ENCODE peak calls at places on chromosomes 12 and 14, in eight cellular contexts. K is breast epithelium; P is hepatocyte; Q is neuronal stem cell; C is CD8-positive, alpha-beta T cell; S is endodermal cell; F is coronary artery; E is neural progenitor cell. L is an unnamed sample.

GRCh38 chr12:11661491-11662085 is 12.1 kb downstream of the ETV6 start:
- DNase-seq in F (no peak), E (no peak), P (no peak), K (peak), C (no peak), S (peak), Q (no peak), L (peak)

GRCh38 chr12:124568431-124569374 is 1.3 kb upstream of the NCOR2 start:
- DNase-seq in C (no peak), Q (no peak), K (peak), E (peak), S (peak), F (peak), P (peak), L (peak)

GRCh38 chr12:120080043-120080400 is 36.5 kb downstream of the RAB35 start:
- DNase-seq in S (no peak), K (no peak), C (no peak), F (no peak), P (no peak), E (no peak), Q (no peak), L (no peak)

GRCh38 chr12:111436266-111436665 is 30.5 kb downstream of the SH2B3 start:
- DNase-seq in S (peak), P (no peak), E (no peak), F (no peak), C (no peak), K (no peak), Q (no peak), L (no peak)

GRCh38 chr14:31090872-31091764 is 64.9 kb upstream of the STRN3 start:
- DNase-seq in C (no peak), K (peak), F (peak), E (no peak), S (no peak), P (peak), Q (no peak), L (peak)

GRCh38 chr14:82070040-82070439 is 536.4 kb upstream of the SEL1L start:
- DNase-seq in P (no peak), C (no peak), S (peak), F (no peak), K (no peak), E (no peak), Q (no peak), L (no peak)

GRCh38 chr12:79296871-79297270 is 393.9 kb downstream of the PAWR start:
- DNase-seq in E (no peak), K (no peak), S (no peak), Q (no peak), F (no peak), C (no peak), P (no peak), L (no peak)

GRCh38 chr12:131072446-131073230 is 118.9 kb downstream of the ADGRD1 start:
- DNase-seq in K (no peak), Q (no peak), C (no peak), E (no peak), P (no peak), F (peak), S (peak), L (no peak)

GRCh38 chr12:321606-322326 is 59.1 kb upstream of the SLC6A13 start:
- DNase-seq in C (no peak), Q (no peak), S (no peak), E (no peak), P (peak), K (no peak), F (no peak), L (peak)

GRCh38 chr12:64390275-64390851 is at the start of gene C12orf56:
- DNase-seq in F (no peak), K (no peak), E (peak), P (peak), S (peak), C (no peak), Q (no peak), L (peak)

GRCh38 chr14:67191768-67192290 is 2.6 kb downstream of the GARIN2 start:
- DNase-seq in S (no peak), C (no peak), Q (no peak), K (no peak), F (no peak), E (no peak), P (no peak), L (no peak)

GRCh38 chr12:25714219-25714984 is 161.3 kb upstream of the LMNTD1 start:
- DNase-seq in S (no peak), C (no peak), P (no peak), K (no peak), E (no peak), F (no peak), Q (no peak), L (no peak)

GRCh38 chr12:70120970-70121369 is 122.3 kb upstream of the CNOT2 start:
- DNase-seq in P (no peak), Q (no peak), C (no peak), F (no peak), E (no peak), S (no peak), K (no peak), L (no peak)

GRCh38 chr12:129776977-129777667 is 126.7 kb downstream of the TMEM132D start:
- DNase-seq in C (no peak), F (no peak), K (no peak), E (no peak), S (peak), Q (no peak), P (no peak), L (no peak)

GRCh38 chr14:101458536-101459391 is 102.5 kb upstream of the DIO3 start:
- DNase-seq in P (peak), C (no peak), E (peak), S (peak), F (peak), K (no peak), Q (peak), L (no peak)

GRCh38 chr14:77660754-77661153 is 44.3 kb upstream of the SPTLC2 start:
- DNase-seq in E (peak), S (no peak), K (no peak), F (no peak), P (no peak), Q (peak), C (no peak), L (no peak)

GRCh38 chr12:54294152-54294913 is 6.5 kb downstream of the NFE2 start:
- DNase-seq in S (peak), F (no peak), K (no peak), E (peak), Q (peak), C (peak), P (peak), L (peak)

GRCh38 chr14:72619071-72619710 is 274.7 kb downstream of the DPF3 start:
- DNase-seq in K (no peak), E (no peak), S (peak), C (no peak), P (no peak), Q (no peak), F (peak), L (no peak)

GRCh38 chr14:56514663-56515371 is 64.8 kb upstream of the TMEM260 start:
- DNase-seq in E (no peak), F (no peak), Q (no peak), S (peak), P (no peak), K (no peak), C (no peak), L (no peak)

GRCh38 chr12:51341259-51342007 is 5.0 kb downstream of the CELA1 start:
- DNase-seq in Q (peak), F (no peak), C (peak), S (peak), E (peak), K (peak), P (peak), L (peak)

GRCh38 chr12:13817131-13817530 is 164.3 kb downstream of the GRIN2B start:
- DNase-seq in K (no peak), F (no peak), S (no peak), C (no peak), Q (no peak), E (peak), P (no peak), L (no peak)

GRCh38 chr12:43501705-43502104 is 50.3 kb downstream of the ADAMTS20 start:
- DNase-seq in K (no peak), S (no peak), P (peak), Q (no peak), C (no peak), F (no peak), E (peak), L (peak)

GRCh38 chr12:124940393-124941169 is 26.1 kb upstream of the UBC start:
- DNase-seq in Q (peak), S (peak), C (peak), F (peak), E (peak), K (peak), P (peak), L (peak)

GRCh38 chr12:3753549-3754284 is 808 bp upstream of the CRACR2A start:
- DNase-seq in F (no peak), C (no peak), Q (no peak), P (no peak), E (no peak), S (peak), K (no peak), L (no peak)

GRCh38 chr14:99273025-99273723 is 1.2 kb upstream of the BCL11B start:
- DNase-seq in K (no peak), C (peak), P (peak), E (peak), F (no peak), S (peak), Q (no peak), L (peak)

GRCh38 chr14:37168721-37169120 is 3.7 kb downstream of the SLC25A21 start:
- DNase-seq in C (no peak), P (no peak), K (no peak), F (no peak), S (no peak), E (no peak), Q (no peak), L (no peak)

GRCh38 chr12:131323879-131324278 is 370.2 kb downstream of the ADGRD1 start:
- DNase-seq in Q (no peak), C (no peak), S (no peak), F (no peak), K (no peak), E (no peak), P (no peak), L (no peak)

GRCh38 chr12:110557300-110557699 is 25.8 kb downstream of the PPTC7 start:
- DNase-seq in S (no peak), C (no peak), E (no peak), Q (no peak), P (no peak), F (no peak), K (no peak), L (no peak)

GRCh38 chr12:71582925-71583324 is 80.7 kb downstream of the ZFC3H1 start:
- DNase-seq in Q (no peak), F (no peak), C (no peak), K (no peak), E (no peak), P (no peak), S (no peak), L (no peak)
- H3K4me3 ChIP-seq in Q (no peak), F (no peak), C (no peak), K (no peak), E (no peak), P (no peak), S (no peak), L (no peak)

GRCh38 chr14:50823763-50824636 is 7.0 kb downstream of the NIN start:
- DNase-seq in Q (no peak), K (no peak), F (no peak), S (no peak), P (no peak), E (no peak), C (no peak), L (no peak)

GRCh38 chr14:50821471-50822464 is 9.2 kb downstream of the NIN start:
- DNase-seq in F (no peak), S (no peak), Q (no peak), E (no peak), C (peak), P (no peak), K (no peak), L (no peak)

GRCh38 chr14:50825307-50825706 is 5.7 kb downstream of the NIN start:
- DNase-seq in Q (no peak), K (no peak), C (no peak), S (no peak), E (no peak), F (no peak), P (no peak), L (no peak)

GRCh38 chr14:50822501-50823042 is 8.4 kb downstream of the NIN start:
- DNase-seq in E (no peak), Q (no peak), P (no peak), S (no peak), K (no peak), F (no peak), C (no peak), L (no peak)

GRCh38 chr14:50823051-50823762 is 7.8 kb downstream of the NIN start:
- DNase-seq in S (no peak), K (no peak), E (no peak), F (no peak), P (no peak), Q (no peak), C (no peak), L (no peak)
- H3K4me3 ChIP-seq in S (no peak), K (no peak), E (no peak), F (no peak), P (no peak), Q (no peak), C (peak), L (no peak)

GRCh38 chr12:75685826-75686225 is 174.4 kb upstream of the KRR1 start:
- DNase-seq in S (no peak), P (no peak), Q (no peak), E (no peak), K (no peak), F (no peak), C (no peak), L (no peak)
- H3K4me3 ChIP-seq in S (no peak), P (no peak), Q (no peak), E (no peak), K (no peak), F (no peak), C (no peak), L (no peak)

DNA sequence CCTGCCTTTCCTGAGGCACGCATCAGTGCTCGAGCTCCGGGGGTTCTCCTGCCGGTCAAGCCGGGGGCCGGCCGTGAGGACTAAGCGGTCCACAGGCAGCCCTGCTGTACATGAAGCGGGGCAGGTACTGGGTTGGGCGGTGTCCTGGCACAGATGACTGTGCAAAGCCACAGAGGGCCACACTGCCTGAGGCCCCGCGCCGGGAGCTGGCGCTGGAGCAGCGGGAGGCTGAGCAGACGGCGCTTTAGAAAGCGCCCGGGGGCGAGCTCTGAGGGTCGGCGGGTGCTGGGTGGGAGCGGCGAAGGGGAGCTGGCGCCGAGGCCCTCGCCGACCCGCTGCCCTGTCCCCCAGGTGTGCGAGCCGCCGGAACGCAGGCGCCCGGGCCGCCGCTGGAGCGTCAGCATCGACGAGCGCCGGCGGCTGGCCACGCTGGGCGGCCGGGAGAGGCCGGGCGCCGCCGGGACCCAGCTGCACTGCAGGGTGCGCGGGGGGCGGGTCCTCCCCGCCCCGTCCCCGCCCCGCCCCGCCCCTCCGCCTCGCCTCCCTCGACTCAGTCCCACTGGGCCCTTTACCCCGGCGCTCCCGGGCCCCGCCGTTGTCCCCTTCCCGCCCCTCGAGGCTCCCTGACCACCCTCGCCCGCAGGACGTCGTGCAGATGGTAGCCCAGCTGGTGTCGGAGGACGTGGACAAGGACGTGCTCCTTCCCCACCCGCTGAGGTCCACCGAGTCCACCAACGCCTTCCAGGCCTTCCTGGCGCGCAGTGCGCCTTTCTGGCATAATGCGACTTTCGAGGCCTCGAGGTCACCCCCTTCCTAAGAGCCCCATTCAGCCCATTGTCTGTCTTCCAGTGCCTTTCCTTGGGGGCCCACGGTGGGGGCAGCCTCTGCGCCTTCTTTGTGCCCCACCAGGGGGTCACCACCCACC is 8.3 kb upstream of the MTA1 start:
- DNase-seq in F (peak), E (peak), S (peak), P (peak), K (no peak), C (no peak), Q (no peak), L (peak)
- H3K4me3 ChIP-seq in F (peak), E (peak), S (peak), P (peak), K (peak), C (no peak), Q (no peak), L (peak)

DNA sequence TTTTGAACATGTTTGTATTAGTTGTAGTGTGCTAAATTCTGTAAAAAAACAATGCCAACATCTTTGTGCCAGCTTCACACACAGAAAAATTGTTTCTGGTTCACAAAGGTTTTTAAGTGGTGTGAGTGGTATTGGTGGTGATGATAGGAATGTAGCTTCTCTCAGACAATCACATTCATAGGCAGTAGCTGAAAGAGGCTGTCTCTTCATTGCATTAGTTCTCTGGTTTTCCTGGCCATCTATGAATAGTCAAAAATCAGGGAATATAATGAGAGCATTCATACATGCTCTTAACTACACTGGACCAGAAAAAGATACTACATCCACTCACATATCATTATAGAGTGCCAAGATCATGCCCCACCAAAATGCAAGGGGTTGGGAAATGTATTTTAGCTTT is 433.5 kb downstream of the FLRT2 start:
- DNase-seq in C (no peak), P (no peak), Q (no peak), E (no peak), K (no peak), S (no peak), F (no peak), L (no peak)
- H3K4me3 ChIP-seq in C (no peak), P (no peak), Q (no peak), E (no peak), K (no peak), S (no peak), F (no peak), L (no peak)

DNA sequence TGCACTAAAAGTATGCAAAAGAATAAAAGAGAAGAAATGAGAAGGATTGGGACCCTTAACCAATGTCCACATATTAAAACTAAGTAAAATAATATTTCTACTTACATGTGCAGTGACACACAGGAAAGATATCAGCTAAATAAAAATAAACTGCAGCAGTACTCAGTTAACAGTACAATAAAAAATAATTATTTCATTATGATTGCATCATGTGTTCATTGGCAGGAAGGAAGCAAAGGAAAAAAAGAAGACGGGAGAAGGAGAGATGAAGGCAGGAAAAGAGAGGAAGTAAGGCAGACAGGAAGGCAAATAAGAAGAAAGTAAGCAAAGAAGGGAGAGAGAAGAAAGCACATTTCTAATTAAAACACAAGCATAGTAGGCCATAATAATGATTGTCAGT is 33.0 kb downstream of the RASSF9 start:
- DNase-seq in P (no peak), F (no peak), E (no peak), K (no peak), C (no peak), Q (no peak), S (no peak), L (peak)
- H3K4me3 ChIP-seq in P (no peak), F (no peak), E (no peak), K (no peak), C (no peak), Q (no peak), S (no peak), L (no peak)

GRCh38 chr14:73888971-73889370 is 2.3 kb downstream of the ZNF410 start:
- DNase-seq in K (no peak), C (no peak), Q (no peak), F (no peak), E (no peak), S (no peak), P (no peak), L (no peak)
- H3K4me3 ChIP-seq in K (no peak), C (no peak), Q (no peak), F (no peak), E (no peak), S (peak), P (no peak), L (no peak)

L was measured in cardiac muscle cell.